ENCODE peak calls at places on chromosomes 4 and X, in six cellular contexts. One of them, this sample, is unnamed. For H3K4me1, the result is how much of the 10 kb centered on the place peaks cover.

GRCh38 chr4:20418865-20419451 is 167.3 kb downstream of the SLIT2 start:
- DNase-seq in PC-3: peak
- DNase-seq in pancreas: no peak
- DNase-seq in tibial artery: no peak
- DNase-seq in endodermal cell: no peak
- DNase-seq in A673: peak
- DNase-seq in this sample: no peak

GRCh38 chr4:41287005-41287404 is 30.3 kb downstream of the UCHL1 start:
- DNase-seq in PC-3: peak
- DNase-seq in pancreas: no peak
- DNase-seq in tibial artery: no peak
- DNase-seq in endodermal cell: no peak
- DNase-seq in A673: no peak
- DNase-seq in this sample: no peak

GRCh38 chr4:101555341-101555880 is 208.1 kb upstream of the PPP3CA start:
- DNase-seq in PC-3: no peak
- DNase-seq in pancreas: no peak
- DNase-seq in tibial artery: no peak
- DNase-seq in endodermal cell: no peak
- DNase-seq in A673: no peak
- DNase-seq in this sample: no peak

GRCh38 chrX:139844163-139844562 is 88.7 kb downstream of the ATP11C start:
- DNase-seq in PC-3: peak
- DNase-seq in pancreas: no peak
- DNase-seq in tibial artery: no peak
- DNase-seq in endodermal cell: no peak
- DNase-seq in A673: no peak
- DNase-seq in this sample: no peak

GRCh38 chr4:100268807-100269206 is 78.5 kb upstream of the DDIT4L start:
- DNase-seq in PC-3: no peak
- DNase-seq in pancreas: no peak
- DNase-seq in tibial artery: no peak
- DNase-seq in endodermal cell: no peak
- DNase-seq in A673: no peak
- DNase-seq in this sample: no peak

GRCh38 chr4:83285022-83285387 is 407 bp upstream of the COQ2 start:
- DNase-seq in PC-3: peak
- DNase-seq in pancreas: no peak
- DNase-seq in tibial artery: no peak
- DNase-seq in endodermal cell: peak
- DNase-seq in A673: peak
- DNase-seq in this sample: no peak

GRCh38 chr4:87521757-87522374 is 7.3 kb downstream of the SPARCL1 start:
- DNase-seq in PC-3: peak
- DNase-seq in pancreas: no peak
- DNase-seq in tibial artery: no peak
- DNase-seq in endodermal cell: no peak
- DNase-seq in A673: no peak
- DNase-seq in this sample: no peak

GRCh38 chr4:186844059-186844681 is 120.5 kb upstream of the FAT1 start:
- DNase-seq in PC-3: no peak
- DNase-seq in pancreas: no peak
- DNase-seq in tibial artery: peak
- DNase-seq in endodermal cell: no peak
- DNase-seq in A673: peak
- DNase-seq in this sample: no peak

GRCh38 chr4:187172340-187172761 is 448.7 kb upstream of the FAT1 start:
- DNase-seq in PC-3: peak
- DNase-seq in pancreas: no peak
- DNase-seq in tibial artery: no peak
- DNase-seq in endodermal cell: no peak
- DNase-seq in A673: no peak
- DNase-seq in this sample: no peak

GRCh38 chrX:48835524-48836329 is at the start of gene PCSK1N:
- DNase-seq in PC-3: peak
- DNase-seq in pancreas: no peak
- DNase-seq in tibial artery: no peak
- DNase-seq in endodermal cell: peak
- DNase-seq in A673: peak
- DNase-seq in this sample: no peak

GRCh38 chrX:132199941-132200340 is 19.3 kb downstream of the RAP2C start:
- DNase-seq in PC-3: peak
- DNase-seq in pancreas: no peak
- DNase-seq in tibial artery: no peak
- DNase-seq in endodermal cell: no peak
- DNase-seq in A673: no peak
- DNase-seq in this sample: no peak

GRCh38 chr4:186486172-186486571 is 69.2 kb downstream of the MTNR1A start:
- DNase-seq in PC-3: no peak
- DNase-seq in pancreas: no peak
- DNase-seq in tibial artery: no peak
- DNase-seq in endodermal cell: no peak
- DNase-seq in A673: no peak
- DNase-seq in this sample: no peak

GRCh38 chrX:101708180-101708579 is 48.5 kb upstream of the ARMCX2 start:
- DNase-seq in PC-3: no peak
- DNase-seq in pancreas: no peak
- DNase-seq in tibial artery: no peak
- DNase-seq in endodermal cell: no peak
- DNase-seq in A673: peak
- DNase-seq in this sample: no peak

GRCh38 chrX:119398974-119399771 is at the start of gene SLC25A43:
- DNase-seq in PC-3: peak
- DNase-seq in pancreas: peak
- DNase-seq in tibial artery: peak
- DNase-seq in endodermal cell: peak
- DNase-seq in A673: no peak
- DNase-seq in this sample: peak

GRCh38 chr4:138670681-138671080 is 344.9 kb upstream of the NOCT start:
- DNase-seq in PC-3: no peak
- DNase-seq in pancreas: no peak
- DNase-seq in tibial artery: no peak
- DNase-seq in endodermal cell: no peak
- DNase-seq in A673: no peak
- DNase-seq in this sample: no peak

GRCh38 chr4:89419121-89419695 is 111.6 kb upstream of the GPRIN3 start:
- DNase-seq in PC-3: no peak
- DNase-seq in pancreas: no peak
- DNase-seq in tibial artery: no peak
- DNase-seq in endodermal cell: no peak
- DNase-seq in A673: no peak
- DNase-seq in this sample: no peak

GRCh38 chr4:2878346-2878745 is 34.7 kb downstream of the ADD1 start:
- DNase-seq in PC-3: no peak
- DNase-seq in pancreas: no peak
- DNase-seq in tibial artery: no peak
- DNase-seq in endodermal cell: no peak
- DNase-seq in A673: no peak
- DNase-seq in this sample: no peak

DNA sequence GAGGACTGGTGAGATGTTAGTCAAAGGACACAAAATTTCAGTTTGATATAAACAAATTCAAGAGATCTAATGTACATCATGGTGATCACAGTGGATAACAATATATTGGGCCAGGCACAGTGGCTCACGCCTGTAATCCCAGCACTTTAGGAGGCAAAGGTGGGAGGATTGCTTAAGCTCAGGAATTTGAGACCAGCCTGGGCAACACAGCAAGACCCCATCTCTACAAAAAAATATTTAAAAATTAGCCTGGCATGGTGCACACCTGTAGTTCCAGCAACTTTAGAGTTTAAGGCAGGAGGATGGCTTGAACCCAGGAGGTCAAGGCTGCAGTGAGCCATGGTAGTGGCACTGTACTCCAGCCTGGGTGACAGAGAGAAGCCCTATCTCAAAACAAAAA is 8.7 kb downstream of the SCARB2 start:
- DNase-seq in PC-3: no peak
- DNase-seq in pancreas: no peak
- DNase-seq in tibial artery: no peak
- DNase-seq in endodermal cell: no peak
- DNase-seq in A673: no peak
- DNase-seq in this sample: no peak
- H3K4me1 ChIP-seq in PC-3: under half
- H3K4me1 ChIP-seq in pancreas: half or more
- H3K4me1 ChIP-seq in tibial artery: half or more
- H3K4me1 ChIP-seq in endodermal cell: under half
- H3K4me1 ChIP-seq in A673: under half
- H3K4me1 ChIP-seq in this sample: half or more

GRCh38 chrX:118183606-118184005 is 67.0 kb upstream of the KLHL13 start:
- DNase-seq in PC-3: peak
- DNase-seq in pancreas: no peak
- DNase-seq in tibial artery: no peak
- DNase-seq in endodermal cell: no peak
- DNase-seq in A673: no peak
- DNase-seq in this sample: no peak
- TF ChIP-seq CTCF in PC-3: peak
- TF ChIP-seq CTCF in pancreas: no peak
- TF ChIP-seq CTCF in tibial artery: no peak
- TF ChIP-seq CTCF in endodermal cell: peak
- TF ChIP-seq CTCF in A673: peak
- TF ChIP-seq CTCF in this sample: no peak

GRCh38 chrX:129653985-129654651 is 638 bp downstream of the APLN start:
- DNase-seq in PC-3: peak
- DNase-seq in pancreas: no peak
- DNase-seq in tibial artery: peak
- DNase-seq in endodermal cell: peak
- DNase-seq in A673: peak
- DNase-seq in this sample: no peak

GRCh38 chrX:129650821-129651510 is 3.8 kb downstream of the APLN start:
- DNase-seq in PC-3: no peak
- DNase-seq in pancreas: no peak
- DNase-seq in tibial artery: no peak
- DNase-seq in endodermal cell: peak
- DNase-seq in A673: no peak
- DNase-seq in this sample: no peak

GRCh38 chrX:129651756-129652564 is 2.8 kb downstream of the APLN start:
- DNase-seq in PC-3: no peak
- DNase-seq in pancreas: no peak
- DNase-seq in tibial artery: no peak
- DNase-seq in endodermal cell: no peak
- DNase-seq in A673: no peak
- DNase-seq in this sample: no peak

GRCh38 chrX:129653181-129653984 is 1.4 kb downstream of the APLN start:
- DNase-seq in PC-3: no peak
- DNase-seq in pancreas: no peak
- DNase-seq in tibial artery: peak
- DNase-seq in endodermal cell: no peak
- DNase-seq in A673: no peak
- DNase-seq in this sample: no peak

DNA sequence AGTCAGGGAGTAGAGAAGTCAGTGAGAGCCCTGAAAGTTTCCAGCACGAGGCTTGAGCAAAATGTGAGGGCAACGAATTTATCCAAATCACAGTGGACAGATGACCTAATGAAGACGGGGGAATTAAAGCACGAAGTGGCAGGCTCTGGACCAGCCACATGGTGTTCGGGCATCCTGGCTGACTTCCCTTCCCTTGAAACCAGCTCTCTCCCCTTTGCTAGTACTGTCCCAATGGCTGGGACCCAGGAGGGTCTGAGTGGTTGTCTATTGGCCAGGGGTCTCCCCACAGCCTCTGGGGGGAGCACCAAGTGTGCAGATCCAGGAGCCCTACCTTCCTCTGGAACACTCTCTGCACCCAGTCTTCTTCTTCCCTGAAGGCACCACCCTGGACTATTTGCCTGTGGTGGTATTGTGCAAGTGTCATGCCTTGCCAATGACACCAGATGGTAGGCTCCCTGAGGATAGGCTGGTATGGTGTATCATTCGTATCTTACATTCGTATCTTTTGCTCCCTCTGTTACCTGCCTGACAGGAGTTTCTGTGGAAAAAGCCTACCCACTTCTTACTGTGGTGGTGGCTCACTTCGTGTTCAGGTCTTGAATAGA is 2.1 kb downstream of the APLN start:
- DNase-seq in PC-3: no peak
- DNase-seq in pancreas: no peak
- DNase-seq in tibial artery: no peak
- DNase-seq in endodermal cell: no peak
- DNase-seq in A673: no peak
- DNase-seq in this sample: no peak
- H3K27ac ChIP-seq in PC-3: no peak
- H3K27ac ChIP-seq in pancreas: no peak
- H3K27ac ChIP-seq in tibial artery: peak
- H3K27ac ChIP-seq in endodermal cell: no peak
- H3K27ac ChIP-seq in A673: no peak
- H3K27ac ChIP-seq in this sample: no peak

GRCh38 chr4:74618659-74619058 is 173.7 kb downstream of the AREG start:
- DNase-seq in PC-3: peak
- DNase-seq in pancreas: no peak
- DNase-seq in tibial artery: no peak
- DNase-seq in endodermal cell: no peak
- DNase-seq in A673: no peak
- DNase-seq in this sample: no peak
- H3K4me1 ChIP-seq in PC-3: half or more
- H3K4me1 ChIP-seq in pancreas: under half
- H3K4me1 ChIP-seq in tibial artery: under half
- H3K4me1 ChIP-seq in endodermal cell: under half
- H3K4me1 ChIP-seq in A673: under half
- H3K4me1 ChIP-seq in this sample: under half

GRCh38 chr4:64271601-64272081 is 137.6 kb downstream of the TECRL start:
- DNase-seq in PC-3: peak
- DNase-seq in pancreas: no peak
- DNase-seq in tibial artery: no peak
- DNase-seq in endodermal cell: no peak
- DNase-seq in A673: no peak
- DNase-seq in this sample: no peak
- TF ChIP-seq CTCF in PC-3: peak
- TF ChIP-seq CTCF in pancreas: no peak
- TF ChIP-seq CTCF in tibial artery: no peak
- TF ChIP-seq CTCF in endodermal cell: no peak
- TF ChIP-seq CTCF in A673: no peak
- TF ChIP-seq CTCF in this sample: no peak

GRCh38 chr4:183618681-183619080 is 40.3 kb downstream of the RWDD4 start:
- DNase-seq in PC-3: no peak
- DNase-seq in pancreas: peak
- DNase-seq in tibial artery: no peak
- DNase-seq in endodermal cell: no peak
- DNase-seq in A673: no peak
- DNase-seq in this sample: no peak
- H3K27ac ChIP-seq in PC-3: no peak
- H3K27ac ChIP-seq in pancreas: peak
- H3K27ac ChIP-seq in tibial artery: no peak
- H3K27ac ChIP-seq in endodermal cell: peak
- H3K27ac ChIP-seq in A673: no peak
- H3K27ac ChIP-seq in this sample: no peak